ENCODE peak calls at places on chromosomes 7 and 10, in six cellular contexts. One of them, this sample, is unnamed.

GRCh38 chr7:45215611-45216062 is 58.0 kb downstream of the RAMP3 start:
- DNase-seq in brain microvascular endothelial cell: no peak
- DNase-seq in activated naive CD8-positive, alpha-beta T cell treated with anti-CD3 and anti-CD28 coated beads for 36 hours: no peak
- DNase-seq in left cardiac atrium: no peak
- DNase-seq in C1 segment of cervical spinal cord: no peak
- DNase-seq in AML-193: no peak
- DNase-seq in this sample: no peak

GRCh38 chr10:30284860-30285594 is 64.1 kb downstream of the MTPAP start:
- DNase-seq in C1 segment of cervical spinal cord: no peak
- DNase-seq in AML-193: peak; percentile 53
- DNase-seq in brain microvascular endothelial cell: peak; percentile 7
- DNase-seq in left cardiac atrium: no peak
- DNase-seq in activated naive CD8-positive, alpha-beta T cell treated with anti-CD3 and anti-CD28 coated beads for 36 hours: no peak
- DNase-seq in this sample: no peak

GRCh38 chr10:84097787-84098353 is 41.4 kb upstream of the GHITM start:
- DNase-seq in AML-193: no peak
- DNase-seq in C1 segment of cervical spinal cord: no peak
- DNase-seq in left cardiac atrium: no peak
- DNase-seq in brain microvascular endothelial cell: no peak
- DNase-seq in activated naive CD8-positive, alpha-beta T cell treated with anti-CD3 and anti-CD28 coated beads for 36 hours: no peak
- DNase-seq in this sample: no peak

GRCh38 chr10:48898426-48898825 is 41.2 kb downstream of the LRRC18 start:
- DNase-seq in AML-193: no peak
- DNase-seq in C1 segment of cervical spinal cord: no peak
- DNase-seq in left cardiac atrium: no peak
- DNase-seq in brain microvascular endothelial cell: no peak
- DNase-seq in activated naive CD8-positive, alpha-beta T cell treated with anti-CD3 and anti-CD28 coated beads for 36 hours: no peak
- DNase-seq in this sample: no peak

GRCh38 chr7:44140341-44140740 is 791 bp downstream of the MYL7 start:
- DNase-seq in C1 segment of cervical spinal cord: no peak
- DNase-seq in AML-193: no peak
- DNase-seq in activated naive CD8-positive, alpha-beta T cell treated with anti-CD3 and anti-CD28 coated beads for 36 hours: no peak
- DNase-seq in brain microvascular endothelial cell: no peak
- DNase-seq in left cardiac atrium: no peak
- DNase-seq in this sample: no peak

GRCh38 chr7:218896-219580 is 26.7 kb downstream of the FAM20C start:
- DNase-seq in AML-193: no peak
- DNase-seq in C1 segment of cervical spinal cord: no peak
- DNase-seq in brain microvascular endothelial cell: no peak
- DNase-seq in activated naive CD8-positive, alpha-beta T cell treated with anti-CD3 and anti-CD28 coated beads for 36 hours: no peak
- DNase-seq in left cardiac atrium: no peak
- DNase-seq in this sample: no peak

GRCh38 chr7:105141068-105141467 is 127.1 kb downstream of the KMT2E start:
- DNase-seq in activated naive CD8-positive, alpha-beta T cell treated with anti-CD3 and anti-CD28 coated beads for 36 hours: no peak
- DNase-seq in left cardiac atrium: no peak
- DNase-seq in brain microvascular endothelial cell: peak; percentile 28
- DNase-seq in AML-193: no peak
- DNase-seq in C1 segment of cervical spinal cord: no peak
- DNase-seq in this sample: no peak

GRCh38 chr10:5527332-5528200 is 2.8 kb downstream of the CALML3 start:
- DNase-seq in brain microvascular endothelial cell: no peak
- DNase-seq in activated naive CD8-positive, alpha-beta T cell treated with anti-CD3 and anti-CD28 coated beads for 36 hours: no peak
- DNase-seq in C1 segment of cervical spinal cord: no peak
- DNase-seq in left cardiac atrium: no peak
- DNase-seq in AML-193: no peak
- DNase-seq in this sample: no peak

GRCh38 chr7:122305475-122306319 is 1.1 kb upstream of the FEZF1 start:
- DNase-seq in AML-193: no peak
- DNase-seq in activated naive CD8-positive, alpha-beta T cell treated with anti-CD3 and anti-CD28 coated beads for 36 hours: no peak
- DNase-seq in C1 segment of cervical spinal cord: no peak
- DNase-seq in left cardiac atrium: no peak
- DNase-seq in brain microvascular endothelial cell: no peak
- DNase-seq in this sample: no peak

GRCh38 chr7:37081436-37081835 is 357.1 kb upstream of the AOAH start:
- DNase-seq in left cardiac atrium: peak; percentile 53
- DNase-seq in AML-193: no peak
- DNase-seq in brain microvascular endothelial cell: no peak
- DNase-seq in activated naive CD8-positive, alpha-beta T cell treated with anti-CD3 and anti-CD28 coated beads for 36 hours: peak; percentile 36
- DNase-seq in C1 segment of cervical spinal cord: no peak
- DNase-seq in this sample: no peak

GRCh38 chr7:27173412-27174076 is 576 bp downstream of the HOXA10 start:
- DNase-seq in brain microvascular endothelial cell: no peak
- DNase-seq in left cardiac atrium: no peak
- DNase-seq in AML-193: no peak
- DNase-seq in C1 segment of cervical spinal cord: no peak
- DNase-seq in activated naive CD8-positive, alpha-beta T cell treated with anti-CD3 and anti-CD28 coated beads for 36 hours: no peak
- DNase-seq in this sample: no peak

GRCh38 chr7:108839091-108839490 is 269.4 kb downstream of the DNAJB9 start:
- DNase-seq in activated naive CD8-positive, alpha-beta T cell treated with anti-CD3 and anti-CD28 coated beads for 36 hours: no peak
- DNase-seq in AML-193: no peak
- DNase-seq in C1 segment of cervical spinal cord: no peak
- DNase-seq in brain microvascular endothelial cell: no peak
- DNase-seq in left cardiac atrium: no peak
- DNase-seq in this sample: no peak

GRCh38 chr10:129911451-129912160 is 52.5 kb downstream of the EBF3 start:
- DNase-seq in activated naive CD8-positive, alpha-beta T cell treated with anti-CD3 and anti-CD28 coated beads for 36 hours: no peak
- DNase-seq in brain microvascular endothelial cell: no peak
- DNase-seq in left cardiac atrium: no peak
- DNase-seq in C1 segment of cervical spinal cord: no peak
- DNase-seq in AML-193: no peak
- DNase-seq in this sample: no peak

This sample was measured in DND-41.